ENCODE peak calls at places on chromosome 12, in four cellular contexts. One of them, this sample, is unnamed.

GRCh38 chr12:29054790-29055663 is 94.1 kb upstream of the FAR2 start:
- DNase-seq in HepG2: no peak
- DNase-seq in K562: no peak
- DNase-seq in GM12878: no peak
- DNase-seq in this sample: no peak

GRCh38 chr12:70598467-70599194 is 38.6 kb downstream of the PTPRB start:
- DNase-seq in HepG2: no peak
- DNase-seq in K562: no peak
- DNase-seq in GM12878: no peak
- DNase-seq in this sample: no peak

GRCh38 chr12:123933214-123933613 is 39.4 kb downstream of the CCDC92 start:
- DNase-seq in HepG2: no peak
- DNase-seq in K562: no peak
- DNase-seq in GM12878: no peak
- DNase-seq in this sample: no peak

GRCh38 chr12:81181701-81182100 is 103.8 kb downstream of the ACSS3 start:
- DNase-seq in HepG2: no peak
- DNase-seq in K562: no peak
- DNase-seq in GM12878: no peak
- DNase-seq in this sample: no peak

GRCh38 chr12:627285-627684 is 36.0 kb downstream of the NINJ2 start:
- DNase-seq in HepG2: no peak
- DNase-seq in K562: no peak
- DNase-seq in GM12878: no peak
- DNase-seq in this sample: no peak

GRCh38 chr12:108616941-108617858 is 16.5 kb downstream of the SELPLG start:
- DNase-seq in HepG2: no peak
- DNase-seq in K562: no peak
- DNase-seq in GM12878: peak; percentile 93
- DNase-seq in this sample: peak; percentile 48

GRCh38 chr12:22738945-22739344 is 114.0 kb downstream of the ETNK1 start:
- DNase-seq in HepG2: no peak
- DNase-seq in K562: no peak
- DNase-seq in GM12878: no peak
- DNase-seq in this sample: no peak

GRCh38 chr12:14828896-14829295 is 14.4 kb downstream of the ART4 start:
- DNase-seq in HepG2: no peak
- DNase-seq in K562: no peak
- DNase-seq in GM12878: peak; percentile 12
- DNase-seq in this sample: peak; percentile 45

GRCh38 chr12:67826946-67827719 is 162.1 kb upstream of the IFNG-AS1 start:
- DNase-seq in HepG2: no peak
- DNase-seq in K562: no peak
- DNase-seq in GM12878: no peak
- DNase-seq in this sample: no peak

GRCh38 chr12:2877959-2878732 is 1.1 kb downstream of the RHNO1 start:
- DNase-seq in HepG2: no peak
- DNase-seq in K562: no peak
- DNase-seq in GM12878: no peak
- DNase-seq in this sample: no peak

GRCh38 chr12:120699553-120699952 is 10.7 kb upstream of the UNC119B start:
- DNase-seq in HepG2: no peak
- DNase-seq in K562: no peak
- DNase-seq in GM12878: no peak
- DNase-seq in this sample: no peak

GRCh38 chr12:120703311-120703942 is 6.8 kb upstream of the UNC119B start:
- DNase-seq in HepG2: no peak
- DNase-seq in K562: no peak
- DNase-seq in GM12878: no peak
- DNase-seq in this sample: no peak

GRCh38 chr12:120700863-120701262 is 9.4 kb upstream of the UNC119B start:
- DNase-seq in HepG2: no peak
- DNase-seq in K562: no peak
- DNase-seq in GM12878: no peak
- DNase-seq in this sample: no peak

GRCh38 chr12:120705618-120706017 is 4.6 kb upstream of the UNC119B start:
- DNase-seq in HepG2: no peak
- DNase-seq in K562: no peak
- DNase-seq in GM12878: no peak
- DNase-seq in this sample: no peak

GRCh38 chr12:120702629-120703028 is 7.6 kb upstream of the UNC119B start:
- DNase-seq in HepG2: peak; percentile 45
- DNase-seq in K562: no peak
- DNase-seq in GM12878: no peak
- DNase-seq in this sample: no peak
- TF ChIP-seq CHD4 in HepG2: no peak
- TF ChIP-seq CHD4 in K562: no peak
- TF ChIP-seq CHD4 in GM12878: no peak
- TF ChIP-seq CHD4 in this sample: no peak

GRCh38 chr12:105451798-105452197 is 121.3 kb downstream of the C12orf75 start:
- DNase-seq in HepG2: no peak
- DNase-seq in K562: no peak
- DNase-seq in GM12878: no peak
- DNase-seq in this sample: no peak
- H3K27ac ChIP-seq in HepG2: no peak overlapping the region
- H3K27ac ChIP-seq in K562: no peak overlapping the region
- H3K27ac ChIP-seq in GM12878: no peak overlapping the region
- H3K27ac ChIP-seq in this sample: no peak overlapping the region

GRCh38 chr12:6177593-6178358 is 22.4 kb upstream of the CD9 start:
- DNase-seq in HepG2: no peak
- DNase-seq in K562: no peak
- DNase-seq in GM12878: no peak
- DNase-seq in this sample: no peak

GRCh38 chr12:6180300-6181051 is 19.7 kb upstream of the CD9 start:
- DNase-seq in HepG2: peak; percentile 76
- DNase-seq in K562: no peak
- DNase-seq in GM12878: no peak
- DNase-seq in this sample: peak; percentile 43

GRCh38 chr12:6181583-6182278 is 18.5 kb upstream of the CD9 start:
- DNase-seq in HepG2: no peak
- DNase-seq in K562: no peak
- DNase-seq in GM12878: no peak
- DNase-seq in this sample: no peak

GRCh38 chr12:6181166-6181565 is 19.0 kb upstream of the CD9 start:
- DNase-seq in HepG2: no peak
- DNase-seq in K562: no peak
- DNase-seq in GM12878: no peak
- DNase-seq in this sample: no peak

GRCh38 chr12:6178981-6179761 is 21.0 kb upstream of the CD9 start:
- DNase-seq in HepG2: peak; percentile 63
- DNase-seq in K562: no peak
- DNase-seq in GM12878: no peak
- DNase-seq in this sample: no peak
- TF ChIP-seq BHLHE40 in HepG2: no peak
- TF ChIP-seq BHLHE40 in K562: no peak
- TF ChIP-seq BHLHE40 in GM12878: no peak
- TF ChIP-seq BHLHE40 in this sample: no peak

DNA sequence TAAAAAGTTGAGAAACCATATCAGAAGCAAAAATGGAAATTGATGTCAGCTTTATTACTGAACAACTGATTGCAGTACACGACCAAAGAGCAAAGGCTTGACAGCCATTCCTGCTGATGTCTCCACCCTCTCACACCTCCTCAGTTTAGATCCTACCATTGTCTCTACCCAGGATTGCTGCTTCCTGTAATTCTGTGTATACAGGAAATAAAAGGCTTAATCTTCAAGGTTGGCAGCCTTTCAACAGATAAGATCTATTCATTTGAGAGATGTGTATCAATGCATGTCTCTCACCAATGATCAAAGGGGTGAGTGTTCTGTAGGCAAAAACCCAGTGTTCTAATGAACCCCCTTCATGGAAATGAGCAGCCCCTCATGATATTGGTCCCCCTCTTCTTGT is 27.0 kb downstream of the SLCO1C1 start:
- DNase-seq in HepG2: no peak
- DNase-seq in K562: no peak
- DNase-seq in GM12878: no peak
- DNase-seq in this sample: no peak
- TF ChIP-seq CHD4 in HepG2: no peak
- TF ChIP-seq CHD4 in K562: no peak
- TF ChIP-seq CHD4 in GM12878: no peak
- TF ChIP-seq CHD4 in this sample: no peak

GRCh38 chr12:11725616-11726015 is 76.1 kb downstream of the ETV6 start:
- DNase-seq in HepG2: no peak
- DNase-seq in K562: no peak
- DNase-seq in GM12878: no peak
- DNase-seq in this sample: no peak
- H3K27ac ChIP-seq in HepG2: no peak overlapping the region
- H3K27ac ChIP-seq in K562: no peak overlapping the region
- H3K27ac ChIP-seq in GM12878: peak overlapping the region; percentile 89
- H3K27ac ChIP-seq in this sample: no peak overlapping the region

GRCh38 chr12:45290218-45290609 is 74.3 kb downstream of the ANO6 start:
- DNase-seq in HepG2: no peak
- DNase-seq in K562: no peak
- DNase-seq in GM12878: no peak
- DNase-seq in this sample: no peak
- TF ChIP-seq BHLHE40 in HepG2: no peak
- TF ChIP-seq BHLHE40 in K562: no peak
- TF ChIP-seq BHLHE40 in GM12878: no peak
- TF ChIP-seq BHLHE40 in this sample: no peak

This sample was measured in A549.